ENCODE peak calls at places on chromosomes 3 and 15, in ten cellular contexts. P, I, S, H, F, V, T, L, B and Y are unnamed samples. For H3K4me1 and H3K36me3, the result is how much of the 10 kb centered on the place peaks cover.

GRCh38 chr3:4162132-4162531 is 141.0 kb upstream of the SETMAR start:
- DNase-seq in P (no peak), I (no peak), S (no peak), H (no peak), F (no peak), V (no peak), T (no peak), L (no peak), B (no peak), Y (no peak)

GRCh38 chr15:78090422-78090821 is 1.9 kb upstream of the SH2D7 start:
- DNase-seq in P (no peak), I (no peak), S (no peak), H (no peak), F (no peak), V (no peak), T (no peak), L (no peak), B (no peak), Y (no peak)

GRCh38 chr15:42576040-42576594 is 711 bp downstream of the STARD9 start:
- DNase-seq in P (no peak), I (no peak), S (no peak), H (no peak), F (no peak), V (no peak), T (no peak), L (no peak), B (no peak), Y (peak)

GRCh38 chr15:72358532-72359180 is 17.2 kb downstream of the HEXA start:
- DNase-seq in P (peak), I (peak), S (no peak), H (no peak), F (peak), V (peak), T (no peak), L (no peak), B (no peak), Y (no peak)

GRCh38 chr3:140091143-140091542 is 156.2 kb downstream of the CLSTN2 start:
- DNase-seq in P (peak), I (no peak), S (no peak), H (no peak), F (no peak), V (no peak), T (no peak), L (no peak), B (no peak), Y (no peak)

GRCh38 chr15:101307897-101308603 is 13.0 kb upstream of the SNRPA1 start:
- DNase-seq in P (no peak), I (peak), S (no peak), H (no peak), F (no peak), V (no peak), T (no peak), L (no peak), B (no peak), Y (no peak)

GRCh38 chr15:66873856-66874255 is 171.8 kb downstream of the SMAD6 start:
- DNase-seq in P (no peak), I (no peak), S (no peak), H (no peak), F (no peak), V (no peak), T (no peak), L (no peak), B (no peak), Y (peak)

GRCh38 chr3:140050396-140050795 is 115.4 kb downstream of the CLSTN2 start:
- DNase-seq in P (no peak), I (no peak), S (no peak), H (no peak), F (no peak), V (no peak), T (no peak), L (no peak), B (no peak), Y (no peak)

GRCh38 chr3:100319951-100320350 is 14.6 kb upstream of the NIT2 start:
- DNase-seq in P (no peak), I (no peak), S (no peak), H (no peak), F (no peak), V (no peak), T (no peak), L (no peak), B (no peak), Y (no peak)

GRCh38 chr15:84910928-84911623 is 26.6 kb downstream of the SLC28A1 start:
- DNase-seq in P (no peak), I (no peak), S (peak), H (no peak), F (no peak), V (no peak), T (no peak), L (no peak), B (no peak), Y (no peak)
- H3K4me1 ChIP-seq in P (under half), I (under half), S (half or more), H (under half), F (half or more), V (half or more), T (under half), L (under half), B (under half), Y (under half)

DNA sequence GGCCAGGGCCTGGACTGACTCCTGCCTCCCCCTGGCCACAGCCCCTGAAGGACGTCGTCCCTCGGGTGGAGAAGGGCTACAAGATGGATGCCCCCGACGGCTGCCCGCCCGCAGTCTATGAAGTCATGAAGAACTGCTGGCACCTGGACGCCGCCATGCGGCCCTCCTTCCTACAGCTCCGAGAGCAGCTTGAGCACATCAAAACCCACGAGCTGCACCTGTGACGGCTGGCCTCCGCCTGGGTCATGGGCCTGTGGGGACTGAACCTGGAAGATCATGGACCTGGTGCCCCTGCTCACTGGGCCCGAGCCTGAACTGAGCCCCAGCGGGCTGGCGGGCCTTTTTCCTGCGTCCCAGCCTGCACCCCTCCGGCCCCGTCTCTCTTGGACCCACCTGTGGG is 10.3 kb upstream of the LMAN1L start:
- DNase-seq in P (no peak), I (no peak), S (no peak), H (no peak), F (no peak), V (no peak), T (no peak), L (no peak), B (no peak), Y (no peak)
- H3K36me3 ChIP-seq in P (under half), I (under half), S (half or more), H (half or more), F (under half), V (half or more), T (half or more), L (under half), B (under half), Y (half or more)

DNA sequence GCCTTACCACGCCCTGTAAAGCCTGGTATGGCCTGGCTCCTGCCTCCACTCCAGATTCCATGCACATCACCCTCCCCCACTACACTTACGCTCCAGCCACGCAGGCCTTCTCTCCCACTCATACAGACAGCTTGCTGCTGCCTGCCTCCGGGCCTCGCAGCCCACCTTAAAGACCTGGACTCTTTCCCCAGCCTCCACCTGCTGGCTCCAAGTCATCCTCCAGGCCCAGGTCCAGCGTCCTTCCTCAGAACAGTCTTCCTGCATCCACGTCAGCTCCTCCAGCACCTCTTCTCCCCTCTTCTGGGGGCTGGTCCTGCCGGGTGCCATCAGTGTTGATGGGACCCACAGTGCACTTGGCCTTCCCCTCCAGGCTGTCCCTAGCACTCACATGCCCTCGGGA is 75.5 kb downstream of the NUP210 start:
- DNase-seq in P (no peak), I (no peak), S (no peak), H (no peak), F (no peak), V (no peak), T (no peak), L (no peak), B (no peak), Y (no peak)
- H3K4me1 ChIP-seq in P (under half), I (under half), S (under half), H (under half), F (under half), V (under half), T (under half), L (half or more), B (under half), Y (under half)

DNA sequence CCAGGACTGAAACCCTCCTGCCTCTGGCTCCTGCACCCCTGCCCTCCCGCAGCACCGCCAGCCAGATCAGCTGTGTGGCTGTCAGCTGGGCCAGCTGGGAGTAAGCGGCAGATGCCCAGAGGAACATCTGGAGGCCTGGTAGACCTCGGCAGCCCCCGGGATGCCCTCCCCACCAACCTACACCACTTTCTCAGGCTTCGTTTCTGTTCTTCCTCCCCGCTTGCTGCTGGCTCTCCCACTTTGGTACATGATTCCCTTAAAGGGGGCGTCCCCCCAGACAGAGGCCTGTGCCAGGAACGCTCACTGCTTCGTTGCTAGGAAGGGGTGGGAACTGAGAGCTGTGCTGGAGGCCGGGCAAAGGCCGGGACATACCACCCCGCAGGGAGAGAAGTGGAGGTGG is 91.4 kb upstream of the RPL32 start:
- DNase-seq in P (no peak), I (no peak), S (no peak), H (no peak), F (no peak), V (no peak), T (no peak), L (no peak), B (no peak), Y (no peak)
- H3K36me3 ChIP-seq in P (under half), I (under half), S (half or more), H (half or more), F (under half), V (under half), T (half or more), L (under half), B (under half), Y (under half)

DNA sequence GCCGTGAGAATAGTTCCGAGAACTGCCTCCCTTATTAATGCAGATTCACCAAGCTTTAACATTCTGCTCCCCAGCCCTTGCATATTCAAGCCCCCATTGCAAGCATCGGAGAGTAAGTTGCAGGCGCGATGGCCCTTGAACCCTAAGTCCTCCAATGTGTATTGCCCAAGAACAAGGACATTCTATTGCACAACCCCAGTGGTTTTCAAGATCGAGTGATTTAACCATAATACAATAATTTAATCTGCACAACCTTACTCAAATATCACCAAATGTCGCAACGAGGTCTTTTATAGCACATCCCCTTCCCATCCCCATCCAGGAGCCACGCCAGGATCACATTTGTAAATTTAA is 21.7 kb upstream of the PLXND1 start:
- DNase-seq in P (no peak), I (peak), S (no peak), H (no peak), F (no peak), V (no peak), T (no peak), L (no peak), B (no peak), Y (no peak)
- H3K4me1 ChIP-seq in P (under half), I (under half), S (half or more), H (under half), F (half or more), V (under half), T (under half), L (under half), B (under half), Y (under half)